ENCODE peak calls at places on chromosome 14, in eight cellular contexts. P, D, Z, H, L, S, N and Y are unnamed samples.
A peak's percentile ranks its signal among the peaks of the same experiment; 100 is the strongest.

GRCh38 chr14:96198430-96199133 is 6.1 kb upstream of the BDKRB2 start:
- DNase-seq in Z (no peak), N (no peak), L (no peak), H (no peak), P (no peak), D (no peak), S (no peak), Y (no peak)

GRCh38 chr14:67517083-67517482 is 16.0 kb upstream of the PLEKHH1 start:
- DNase-seq in N (peak; percentile 51), H (no peak), L (no peak), S (peak; percentile 36), P (no peak), D (no peak), Z (no peak), Y (peak; percentile 69)

GRCh38 chr14:69504775-69505174 is 20.2 kb downstream of the PLEKHD1 start:
- DNase-seq in Z (no peak), N (no peak), S (no peak), H (no peak), P (no peak), L (no peak), D (no peak), Y (no peak)

GRCh38 chr14:100106260-100106659 is 41.0 kb downstream of the EVL start:
- DNase-seq in P (no peak), S (no peak), N (no peak), H (peak; percentile 17), D (peak; percentile 78), L (no peak), Z (peak; percentile 52), Y (no peak)

GRCh38 chr14:102288139-102288538 is 16.8 kb downstream of the MOK start:
- DNase-seq in S (no peak), N (no peak), Z (no peak), D (no peak), L (no peak), H (no peak), P (no peak), Y (no peak)

GRCh38 chr14:51807355-51807754 is 53.1 kb upstream of the GNG2 start:
- DNase-seq in H (no peak), S (no peak), L (no peak), D (no peak), N (no peak), Z (no peak), P (no peak), Y (peak; percentile 72)

GRCh38 chr14:95876769-95877490 is at the start of gene TUNAR:
- DNase-seq in Z (no peak), N (peak; percentile 62), H (no peak), P (no peak), L (no peak), S (no peak), D (no peak), Y (peak; percentile 18)

GRCh38 chr14:70890842-70891442 is 16.3 kb upstream of the PCNX1 start:
- DNase-seq in L (no peak), N (no peak), H (no peak), P (no peak), Z (no peak), S (no peak), D (no peak), Y (no peak)

GRCh38 chr14:69997849-69998248 is 118.6 kb downstream of the SMOC1 start:
- DNase-seq in D (no peak), L (no peak), P (no peak), S (no peak), N (no peak), Z (no peak), H (peak; percentile 51), Y (no peak)

GRCh38 chr14:58301416-58301815 is 3.1 kb downstream of the ARID4A start:
- DNase-seq in H (no peak), L (no peak), N (no peak), D (no peak), S (no peak), Z (no peak), P (no peak), Y (no peak)

GRCh38 chr14:88941414-88941813 is 117.0 kb downstream of the TTC8 start:
- DNase-seq in H (no peak), S (no peak), D (no peak), N (no peak), Z (no peak), P (no peak), L (no peak), Y (no peak)

GRCh38 chr14:103436533-103436932 is 51.3 kb downstream of the MARK3 start:
- DNase-seq in L (no peak), S (no peak), N (no peak), H (no peak), P (no peak), Z (no peak), D (no peak), Y (no peak)

GRCh38 chr14:94897583-94897982 is 127.7 kb upstream of the GSC start:
- DNase-seq in D (no peak), N (no peak), L (no peak), P (no peak), H (no peak), S (no peak), Z (no peak), Y (no peak)

GRCh38 chr14:44316647-44317432 is 190.2 kb downstream of the FSCB start:
- DNase-seq in S (no peak), D (no peak), L (no peak), H (no peak), N (peak; percentile 31), Z (no peak), P (no peak), Y (peak; percentile 55)

GRCh38 chr14:92844220-92844619 is 50.1 kb downstream of the GOLGA5 start:
- DNase-seq in S (no peak), H (no peak), D (no peak), L (no peak), Z (no peak), P (no peak), N (no peak), Y (no peak)

GRCh38 chr14:67187210-67187609 is 2.0 kb upstream of the GARIN2 start:
- DNase-seq in D (no peak), P (no peak), Z (no peak), N (peak; percentile 85), L (no peak), H (no peak), S (no peak), Y (peak; percentile 80)

GRCh38 chr14:65206448-65207096 is 104.3 kb upstream of the MAX start:
- DNase-seq in P (no peak), H (no peak), L (no peak), N (no peak), Z (no peak), D (no peak), S (no peak), Y (peak; percentile 72)

GRCh38 chr14:50318031-50318626 is 6.0 kb downstream of the DMAC2L start:
- DNase-seq in L (no peak), H (no peak), N (no peak), Z (no peak), S (no peak), P (no peak), D (no peak), Y (peak; percentile 33)

GRCh38 chr14:55536208-55536708 is 43.7 kb upstream of the KTN1 start:
- DNase-seq in P (no peak), S (no peak), L (no peak), D (no peak), N (peak; percentile 8), H (no peak), Z (no peak), Y (no peak)

GRCh38 chr14:58298880-58299664 is 717 bp downstream of the ARID4A start:
- DNase-seq in H (peak; percentile 26), S (peak; percentile 41), N (peak; percentile 35), L (no peak), D (peak; percentile 83), P (peak; percentile 69), Z (peak; percentile 35), Y (peak; percentile 41)

GRCh38 chr14:102924632-102925588 is 2.4 kb downstream of the AMN start:
- DNase-seq in L (no peak), D (no peak), S (no peak), Z (no peak), P (no peak), N (no peak), H (no peak), Y (no peak)

GRCh38 chr14:103378042-103378854 is 7.0 kb upstream of the MARK3 start:
- DNase-seq in L (no peak), N (no peak), S (no peak), D (no peak), H (no peak), P (no peak), Z (no peak), Y (no peak)

GRCh38 chr14:24436355-24437019 is 6.1 kb downstream of the SDR39U1 start:
- DNase-seq in P (no peak), S (no peak), Z (no peak), N (peak; percentile 62), H (no peak), L (peak; percentile 83), D (no peak), Y (peak; percentile 82)

GRCh38 chr14:52834440-52834842 is 43.0 kb upstream of the GNPNAT1 start:
- DNase-seq in H (no peak), Z (no peak), L (no peak), N (no peak), P (no peak), S (no peak), D (no peak), Y (peak; percentile 27)

GRCh38 chr14:97486601-97487120 is 689.5 kb downstream of the VRK1 start:
- DNase-seq in D (no peak), N (no peak), L (no peak), P (no peak), Z (no peak), S (no peak), H (no peak), Y (no peak)

GRCh38 chr14:24368562-24369252 is 723 bp downstream of the NFATC4 start:
- DNase-seq in D (peak; percentile 87), L (no peak), P (peak; percentile 70), S (peak; percentile 52), Z (no peak), H (peak; percentile 46), N (peak; percentile 57), Y (peak; percentile 95)

GRCh38 chr14:105742531-105742848 is 216.1 kb downstream of the TMEM121 start:
- DNase-seq in L (no peak), N (no peak), P (peak; percentile 28), D (peak; percentile 53), H (no peak), S (no peak), Z (no peak), Y (no peak)

GRCh38 chr14:95101736-95102677 is 55.3 kb downstream of the DICER1 start:
- DNase-seq in H (no peak), S (no peak), Z (no peak), L (no peak), D (no peak), P (no peak), N (no peak), Y (no peak)

GRCh38 chr14:45253754-45254300 is 825 bp upstream of the MIS18BP1 start:
- DNase-seq in L (no peak), D (peak; percentile 81), H (peak; percentile 25), S (peak; percentile 32), P (peak; percentile 59), N (no peak), Z (no peak), Y (peak; percentile 39)

GRCh38 chr14:102668291-102668873 is 75.9 kb downstream of the RCOR1 start:
- DNase-seq in N (no peak), H (no peak), P (no peak), D (no peak), S (no peak), L (no peak), Z (no peak), Y (no peak)

GRCh38 chr14:25400607-25401206 is 350.8 kb upstream of the STXBP6 start:
- DNase-seq in H (peak; percentile 64), P (no peak), S (no peak), Z (peak; percentile 9), L (no peak), D (no peak), N (peak; percentile 57), Y (peak; percentile 24)

GRCh38 chr14:90191154-90191553 is 65.2 kb upstream of the PSMC1 start:
- DNase-seq in N (no peak), D (no peak), P (no peak), H (no peak), S (no peak), L (no peak), Z (no peak), Y (no peak)

GRCh38 chr14:91681116-91681515 is 50.8 kb downstream of the CATSPERB start:
- DNase-seq in P (no peak), S (no peak), L (no peak), D (no peak), Z (no peak), N (no peak), H (no peak), Y (no peak)